ENCODE peak calls at places on chromosomes 7 and 10, in five cellular contexts. O, Q, Y, P and C are unnamed samples.

GRCh38 chr10:61882621-61883375 is 18.7 kb upstream of the ARID5B start:
- DNase-seq in P (no peak), Q (no peak), O (peak), Y (no peak), C (no peak)

GRCh38 chr10:79113827-79114226 is 45.1 kb downstream of the ZMIZ1 start:
- DNase-seq in O (no peak), Y (no peak), P (peak), Q (no peak), C (no peak)

GRCh38 chr7:79084423-79084822 is 369.0 kb downstream of the MAGI2 start:
- DNase-seq in Q (no peak), P (no peak), Y (no peak), O (no peak), C (no peak)

GRCh38 chr7:141333459-141333858 is 217.8 kb upstream of the AGK start:
- DNase-seq in P (no peak), O (no peak), Q (no peak), Y (no peak), C (no peak)

GRCh38 chr10:50653142-50653541 is 29.4 kb upstream of the SGMS1 start:
- DNase-seq in Y (peak), Q (no peak), P (peak), O (peak), C (peak)

GRCh38 chr7:96720843-96721242 is 11.2 kb upstream of the SEM1 start:
- DNase-seq in Q (no peak), P (peak), Y (no peak), O (peak), C (no peak)

GRCh38 chr7:1076184-1077072 is 11.5 kb upstream of the GPER1 start:
- DNase-seq in Q (no peak), O (no peak), Y (no peak), P (no peak), C (no peak)

GRCh38 chr7:80324032-80324431 is 187.8 kb downstream of the GNAT3 start:
- DNase-seq in P (no peak), O (peak), Q (no peak), Y (peak), C (no peak)

GRCh38 chr10:17644485-17644964 is 574 bp downstream of the STAM start:
- DNase-seq in P (no peak), Q (no peak), Y (no peak), O (peak), C (no peak)

GRCh38 chr10:130686680-130687300 is 550.6 kb downstream of the GLRX3 start:
- DNase-seq in Y (no peak), P (peak), O (peak), Q (no peak), C (peak)
- TF ChIP-seq CTCF in Y (no peak), P (peak), O (peak), Q (no peak), C (peak)

GRCh38 chr10:4130685-4131084 is 345.7 kb upstream of the KLF6 start:
- DNase-seq in Q (no peak), O (no peak), P (peak), Y (no peak), C (no peak)
- H3K4me3 ChIP-seq in Q (no peak), O (no peak), P (no peak), Y (no peak), C (no peak)

GRCh38 chr7:17168399-17168798 is 130.1 kb upstream of the AHR start:
- DNase-seq in Q (no peak), Y (no peak), O (no peak), P (no peak), C (no peak)

GRCh38 chr7:17171427-17171826 is 127.0 kb upstream of the AHR start:
- DNase-seq in O (no peak), Y (no peak), P (no peak), Q (no peak), C (no peak)

DNA sequence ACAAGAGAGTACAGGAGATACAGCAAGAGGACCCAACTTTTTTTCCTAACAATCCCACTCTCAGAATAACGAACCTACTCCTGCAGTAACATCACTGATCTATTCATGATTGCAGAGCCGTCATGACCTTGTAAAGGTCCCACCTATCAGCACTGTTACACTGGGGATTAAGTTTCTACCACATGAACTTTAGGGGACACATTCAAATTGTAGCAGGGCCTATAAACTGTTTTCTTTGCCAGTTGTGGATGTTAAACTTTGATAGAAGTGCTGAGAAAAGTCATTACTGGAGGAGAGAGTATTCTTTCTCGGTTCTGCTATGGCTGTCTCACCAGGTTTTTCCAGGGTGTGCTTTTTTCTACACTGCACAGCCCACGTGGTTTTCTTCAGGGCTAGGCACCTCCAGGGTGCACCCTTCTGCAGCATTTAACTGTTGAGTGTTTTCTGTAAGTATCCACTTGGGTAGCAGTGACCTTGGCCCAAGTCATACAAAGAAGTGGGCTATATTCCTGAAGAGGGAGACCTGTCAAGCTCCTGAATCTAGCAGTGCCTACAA is 131.6 kb upstream of the AHR start:
- DNase-seq in O (no peak), P (no peak), Q (no peak), Y (no peak), C (no peak)
- TF ChIP-seq CTCF in O (no peak), P (no peak), Q (no peak), Y (no peak), C (no peak)

DNA sequence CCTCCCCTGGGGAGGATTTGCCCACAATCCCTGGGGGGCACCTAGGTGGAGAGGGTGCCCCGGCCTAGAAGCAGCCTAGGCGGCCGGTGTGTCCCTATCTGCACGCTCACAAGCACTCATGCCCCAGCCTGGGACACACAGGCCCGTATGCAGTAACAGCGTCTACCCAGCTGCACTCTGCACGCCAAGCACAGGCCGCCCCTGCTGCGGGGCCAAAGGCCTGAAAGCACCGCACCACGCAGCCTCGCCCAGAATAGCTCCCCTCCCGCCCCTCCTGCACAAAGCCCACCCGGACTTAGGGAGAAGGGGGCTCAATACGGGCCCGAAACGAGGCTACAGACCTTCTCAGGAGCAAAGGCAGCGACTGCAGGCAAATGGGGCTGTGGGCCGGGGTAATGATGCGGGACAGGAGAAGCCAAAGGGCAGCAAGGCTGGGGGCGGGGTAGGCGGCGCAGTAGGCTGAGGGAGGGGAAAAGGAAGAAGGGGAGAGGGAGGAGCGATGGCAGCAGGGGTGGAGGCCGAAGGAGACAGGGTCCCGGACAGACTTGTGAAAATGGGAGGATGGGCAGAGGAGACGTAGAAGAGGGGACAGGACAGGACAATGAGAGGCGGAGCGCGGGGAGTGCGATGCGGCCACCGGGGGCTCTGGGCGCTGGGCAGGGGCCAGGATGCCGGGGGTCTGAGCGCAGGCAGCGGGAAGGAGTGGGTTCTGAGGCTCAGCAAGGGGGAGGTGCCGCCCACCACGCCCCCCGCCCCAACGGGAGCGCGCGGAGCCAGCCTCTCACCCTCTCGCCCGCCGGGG is 544 bp downstream of the GPRIN2 start:
- DNase-seq in Q (peak), O (no peak), Y (no peak), P (no peak), C (no peak)
- H3K4me3 ChIP-seq in Q (peak), O (peak), Y (peak), P (peak), C (peak)

GRCh38 chr10:33337335-33337854 is 2.9 kb upstream of the NRP1 start:
- DNase-seq in P (peak), Q (no peak), O (no peak), Y (peak), C (no peak)
- TF ChIP-seq CTCF in P (no peak), Q (no peak), O (peak), Y (peak), C (no peak)

DNA sequence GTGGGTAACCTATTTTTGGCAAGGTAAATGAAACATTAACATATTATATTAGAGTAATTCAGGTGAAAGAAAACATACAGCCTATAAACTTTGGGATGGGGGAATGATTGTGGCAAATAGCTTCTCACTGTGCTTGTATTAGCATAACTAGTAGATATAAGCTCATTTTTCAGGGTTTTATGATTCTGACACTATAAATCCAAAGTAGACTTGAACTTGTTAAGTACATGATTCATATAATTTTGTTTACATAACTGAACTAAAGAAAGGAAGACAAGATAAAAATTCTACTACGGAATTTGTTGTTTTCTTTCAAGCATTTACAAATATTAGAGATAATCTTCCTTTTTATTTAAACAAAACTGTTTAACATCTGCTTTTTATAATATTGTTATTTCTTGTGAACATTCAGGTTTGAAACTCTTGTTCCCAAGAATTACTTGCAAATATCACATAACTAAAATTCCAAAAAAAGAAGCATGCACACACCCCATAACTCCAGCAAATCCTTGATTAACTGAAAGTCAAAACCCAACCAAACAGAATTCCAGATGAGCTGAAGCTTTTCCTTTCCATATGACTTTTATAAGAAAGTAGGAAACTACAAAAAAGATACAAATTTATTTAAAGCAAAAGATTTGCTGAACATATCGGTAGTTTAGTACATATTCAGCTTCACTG is 142.3 kb downstream of the JAZF1 start:
- DNase-seq in P (no peak), Q (no peak), O (no peak), Y (no peak), C (no peak)
- H3K4me3 ChIP-seq in P (no peak), Q (no peak), O (no peak), Y (no peak), C (no peak)

GRCh38 chr10:74244807-74245206 is 93.8 kb downstream of the ADK start:
- DNase-seq in Y (no peak), P (no peak), O (no peak), Q (no peak), C (no peak)

GRCh38 chr10:74246495-74246894 is 95.5 kb downstream of the ADK start:
- DNase-seq in Y (no peak), P (no peak), O (no peak), Q (no peak), C (no peak)

GRCh38 chr10:74243067-74243466 is 92.0 kb downstream of the ADK start:
- DNase-seq in O (no peak), Q (no peak), P (no peak), Y (no peak), C (no peak)

GRCh38 chr10:74249865-74250264 is 98.8 kb downstream of the ADK start:
- DNase-seq in P (no peak), O (peak), Q (no peak), Y (no peak), C (no peak)

DNA sequence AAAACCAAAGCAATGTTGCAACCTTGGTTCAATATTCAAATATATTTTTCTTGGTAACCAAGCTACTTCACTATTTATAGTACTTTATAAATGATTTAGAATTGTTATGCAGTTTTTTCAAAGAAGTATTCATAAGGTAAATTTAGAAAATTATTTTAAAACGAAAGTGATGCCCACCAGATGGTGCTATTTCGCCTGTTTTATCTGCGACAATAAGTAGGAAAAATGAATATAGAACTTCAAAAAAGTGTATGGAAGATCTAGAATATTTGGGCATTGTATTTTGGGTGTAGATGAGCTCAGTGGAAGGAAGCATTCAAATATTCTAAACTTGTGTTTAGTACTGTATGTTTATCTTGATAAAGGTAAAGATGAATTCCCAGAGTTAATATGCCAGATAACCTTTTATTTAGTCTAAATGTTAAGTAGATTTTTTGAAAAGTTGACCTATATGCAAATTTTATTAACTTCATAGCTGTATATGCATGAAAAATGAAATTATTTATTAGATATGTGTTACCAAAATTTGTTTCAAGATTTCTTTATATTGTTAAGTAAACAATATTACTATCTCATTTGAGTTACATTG is 93.2 kb downstream of the ADK start:
- DNase-seq in Q (no peak), P (peak), O (peak), Y (peak), C (peak)
- TF ChIP-seq CTCF in Q (peak), P (peak), O (peak), Y (peak), C (peak)